ENCODE peak calls at places on chromosomes 6 and 20, in seven cellular contexts. V is SK-N-SH, X is H1, C is HepG2, D is HCT116, G is GM12878, K is K562. A is an unnamed sample.

GRCh38 chr6:32609731-32610640 is 20.3 kb upstream of the HLA-DRB1 start:
- DNase-seq in V (peak; percentile 15), X (peak; percentile 58), C (peak; percentile 21), D (peak; percentile 94), G (peak; percentile 100), K (peak; percentile 67), A (peak; percentile 60)

GRCh38 chr20:45919536-45919933 is 7.6 kb upstream of the PLTP start:
- DNase-seq in V (no peak), X (no peak), C (no peak), D (no peak), G (no peak), K (no peak), A (no peak)

GRCh38 chr6:120805267-120805666 is 529.0 kb downstream of the TBC1D32 start:
- DNase-seq in V (no peak), X (no peak), C (no peak), D (no peak), G (no peak), K (no peak), A (no peak)

GRCh38 chr6:26554669-26555504 is 16.7 kb downstream of the HMGN4 start:
- DNase-seq in V (no peak), X (peak; percentile 78), C (peak; percentile 69), D (no peak), G (no peak), K (no peak), A (no peak)

GRCh38 chr6:40848038-40848437 is 191.0 kb downstream of the UNC5CL start:
- DNase-seq in V (no peak), X (no peak), C (no peak), D (no peak), G (no peak), K (no peak), A (no peak)

GRCh38 chr20:37095108-37095608 is 639 bp downstream of the RBL1 start:
- DNase-seq in V (peak; percentile 56), X (no peak), C (peak; percentile 41), D (no peak), G (no peak), K (peak; percentile 29), A (no peak)

GRCh38 chr6:30378290-30378937 is 33.5 kb downstream of the RPP21 start:
- DNase-seq in V (no peak), X (no peak), C (peak; percentile 61), D (no peak), G (no peak), K (peak; percentile 55), A (peak; percentile 85)

GRCh38 chr6:20657274-20657800 is 123.1 kb downstream of the CDKAL1 start:
- DNase-seq in V (no peak), X (no peak), C (no peak), D (no peak), G (no peak), K (no peak), A (no peak)

GRCh38 chr6:38933426-38933825 is 115.2 kb upstream of the GLP1R start:
- DNase-seq in V (peak; percentile 27), X (no peak), C (peak; percentile 24), D (peak; percentile 22), G (no peak), K (no peak), A (peak; percentile 63)

GRCh38 chr6:131212928-131213327 is 77.7 kb downstream of the AKAP7 start:
- DNase-seq in V (no peak), X (no peak), C (no peak), D (no peak), G (no peak), K (no peak), A (no peak)

GRCh38 chr6:151370509-151371078 is 20.8 kb downstream of the ZBTB2 start:
- DNase-seq in V (no peak), X (peak; percentile 40), C (no peak), D (no peak), G (no peak), K (no peak), A (peak; percentile 39)

GRCh38 chr6:167161895-167162467 is 4.2 kb upstream of the GPR31 start:
- DNase-seq in V (no peak), X (no peak), C (no peak), D (no peak), G (no peak), K (no peak), A (no peak)

GRCh38 chr20:25314497-25315417 is 66.9 kb downstream of the PYGB start:
- DNase-seq in V (no peak), X (no peak), C (no peak), D (no peak), G (no peak), K (no peak), A (no peak)

GRCh38 chr20:32018269-32019155 is 8.3 kb downstream of the CCM2L start:
- DNase-seq in V (peak; percentile 96), X (peak; percentile 99), C (peak; percentile 76), D (peak; percentile 81), G (no peak), K (peak; percentile 88), A (peak; percentile 98)

GRCh38 chr6:11083491-11083890 is 10.1 kb upstream of the SMIM13 start:
- DNase-seq in V (no peak), X (no peak), C (no peak), D (no peak), G (no peak), K (no peak), A (no peak)

GRCh38 chr20:8678098-8678776 is 390.6 kb upstream of the PLCB4 start:
- DNase-seq in V (no peak), X (no peak), C (no peak), D (no peak), G (no peak), K (no peak), A (no peak)

GRCh38 chr6:113031591-113031990 is 684.5 kb downstream of the RFPL4B start:
- DNase-seq in V (no peak), X (no peak), C (no peak), D (no peak), G (no peak), K (no peak), A (no peak)

GRCh38 chr6:137286368-137286767 is 67.2 kb upstream of the IFNGR1 start:
- DNase-seq in V (no peak), X (no peak), C (no peak), D (no peak), G (no peak), K (no peak), A (no peak)

GRCh38 chr6:37460805-37461204 is 27.8 kb downstream of the CMTR1 start:
- DNase-seq in V (no peak), X (no peak), C (no peak), D (no peak), G (no peak), K (no peak), A (no peak)

GRCh38 chr20:25014816-25015215 is 22.3 kb upstream of the APMAP start:
- DNase-seq in V (no peak), X (no peak), C (no peak), D (no peak), G (no peak), K (no peak), A (no peak)

DNA sequence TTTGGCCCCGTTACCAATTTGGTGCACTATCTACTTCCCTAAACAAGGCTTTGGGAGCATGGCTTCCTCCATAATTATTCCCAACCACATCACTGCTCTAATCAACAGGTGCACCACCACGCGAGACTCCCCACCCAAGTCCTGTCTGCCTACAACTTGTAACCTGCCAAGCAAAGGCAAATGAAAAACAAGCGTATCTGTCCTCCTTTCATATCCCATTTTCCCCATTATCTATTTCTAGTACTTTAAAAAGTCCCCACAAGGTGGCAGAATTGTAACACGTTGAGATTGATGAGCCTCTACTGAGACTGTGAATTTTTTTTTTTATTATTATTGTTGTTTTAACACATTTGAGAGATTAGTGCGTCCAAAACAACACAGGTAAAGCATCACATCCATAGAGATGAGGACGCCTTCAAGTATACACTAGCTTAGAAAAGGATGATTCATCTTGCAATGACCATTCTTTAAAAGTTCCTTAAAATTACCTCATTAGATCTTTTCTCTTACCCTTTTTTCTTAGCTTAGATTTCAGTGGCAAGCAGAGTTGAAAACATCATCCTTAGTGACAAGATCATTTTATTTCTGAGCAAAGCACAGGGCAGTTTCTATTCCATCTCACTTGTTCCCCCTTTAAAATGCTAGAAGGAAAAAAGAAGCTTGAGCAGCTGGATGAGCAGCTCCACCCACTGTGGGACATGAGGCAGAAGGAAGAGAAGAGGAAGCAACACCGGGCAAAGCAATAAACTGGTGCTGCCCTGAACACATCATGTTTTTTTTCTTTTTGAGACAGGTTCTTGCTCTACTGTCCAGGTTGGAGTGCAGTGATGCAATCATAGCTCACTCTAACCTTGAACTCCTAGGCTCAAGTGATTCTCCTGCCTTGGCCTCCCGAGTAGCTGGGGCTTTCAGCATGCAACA is 210.8 kb downstream of the ARHGAP18 start:
- DNase-seq in V (peak; percentile 9), X (no peak), C (peak; percentile 58), D (peak; percentile 67), G (no peak), K (peak; percentile 34), A (peak; percentile 53)
- TF ChIP-seq JUND in V (no peak), X (no peak), C (no peak), D (no peak), G (no peak), K (no peak), A (no peak)

DNA sequence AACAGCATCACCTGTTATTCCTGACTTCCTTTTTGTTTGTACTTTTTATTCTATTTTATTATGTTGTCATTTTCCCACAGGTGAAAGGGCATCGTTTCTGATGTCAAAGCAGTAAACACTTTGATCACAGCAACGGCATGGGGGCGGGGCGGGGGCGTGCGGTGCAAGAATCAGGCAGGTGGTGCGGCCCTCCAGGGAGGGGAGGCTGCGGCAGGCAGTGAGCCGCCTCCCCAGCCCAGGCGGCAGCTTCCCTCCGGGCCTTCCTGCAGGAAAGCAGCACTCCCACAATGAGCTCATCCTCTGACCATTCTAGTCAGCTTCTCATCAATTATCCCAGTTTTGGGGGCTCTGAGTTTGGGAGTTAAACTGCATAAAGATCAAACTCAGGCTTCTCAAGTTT is 608.3 kb upstream of the AGPAT4 start:
- DNase-seq in V (no peak), X (no peak), C (no peak), D (no peak), G (no peak), K (no peak), A (no peak)
- TF ChIP-seq JUND in V (no peak), X (no peak), C (no peak), D (no peak), G (no peak), K (no peak), A (no peak)

GRCh38 chr20:44008806-44009678 is 94.4 kb downstream of the TOX2 start:
- DNase-seq in V (no peak), X (no peak), C (no peak), D (no peak), G (no peak), K (no peak), A (peak; percentile 13)

GRCh38 chr20:44010162-44010704 is 95.6 kb downstream of the TOX2 start:
- DNase-seq in V (peak; percentile 46), X (no peak), C (no peak), D (no peak), G (no peak), K (peak; percentile 74), A (no peak)

GRCh38 chr20:44012466-44013226 is 98.0 kb downstream of the TOX2 start:
- DNase-seq in V (no peak), X (no peak), C (no peak), D (no peak), G (no peak), K (no peak), A (no peak)

GRCh38 chr20:44011251-44011940 is 96.7 kb downstream of the TOX2 start:
- DNase-seq in V (peak; percentile 76), X (no peak), C (no peak), D (no peak), G (no peak), K (no peak), A (no peak)

GRCh38 chr20:44009679-44009992 is 95.0 kb downstream of the TOX2 start:
- DNase-seq in V (no peak), X (no peak), C (no peak), D (no peak), G (no peak), K (no peak), A (no peak)
- TF ChIP-seq JUND in V (no peak), X (no peak), C (no peak), D (no peak), G (no peak), K (no peak), A (no peak)

GRCh38 chr20:10475225-10475624 is 40.1 kb downstream of the SLX4IP start:
- DNase-seq in V (no peak), X (no peak), C (no peak), D (no peak), G (no peak), K (no peak), A (no peak)
- TF ChIP-seq JUND in V (no peak), X (no peak), C (no peak), D (no peak), G (no peak), K (no peak), A (no peak)